ENCODE peak calls at places on chromosomes 13 and 19, in six cellular contexts. X, Y, N, D, E and O are unnamed samples.

GRCh38 chr13:89846890-89847585 is 1500.4 kb upstream of the MIR17HG start:
- DNase-seq in X (no peak), E (no peak), Y (peak), D (no peak), N (no peak), O (no peak)

GRCh38 chr19:6475321-6476108 is 6.1 kb downstream of the DENND1C start:
- DNase-seq in D (no peak), X (no peak), E (no peak), Y (no peak), N (no peak), O (no peak)

GRCh38 chr13:45870232-45870631 is 18.7 kb upstream of the SIAH3 start:
- DNase-seq in E (no peak), X (no peak), Y (no peak), N (no peak), D (no peak), O (no peak)

GRCh38 chr19:18388328-18389094 is 2.6 kb downstream of the GDF15 start:
- DNase-seq in X (peak), Y (peak), E (no peak), N (peak), D (peak), O (peak)

GRCh38 chr19:16143399-16144215 is at the start of gene HSH2D:
- DNase-seq in D (peak), Y (no peak), N (peak), X (no peak), E (no peak), O (no peak)

GRCh38 chr13:84417426-84417825 is 535.2 kb upstream of the SLITRK1 start:
- DNase-seq in D (no peak), X (no peak), N (no peak), Y (no peak), E (no peak), O (no peak)

GRCh38 chr13:52882803-52883202 is 34.4 kb upstream of the PCDH8 start:
- DNase-seq in N (no peak), Y (no peak), X (no peak), D (no peak), E (no peak), O (no peak)

GRCh38 chr13:29994911-29995601 is 144.6 kb upstream of the UBL3 start:
- DNase-seq in N (no peak), E (no peak), Y (no peak), X (peak), D (no peak), O (no peak)

GRCh38 chr19:33448159-33448516 is 73.5 kb downstream of the PEPD start:
- DNase-seq in X (no peak), N (no peak), E (no peak), Y (no peak), D (peak), O (no peak)

GRCh38 chr19:7589822-7590221 is 5.8 kb upstream of the CAMSAP3 start:
- DNase-seq in D (no peak), X (no peak), Y (no peak), N (no peak), E (no peak), O (no peak)

GRCh38 chr13:75486146-75486545 is 4.2 kb upstream of the TBC1D4 start:
- DNase-seq in Y (no peak), X (no peak), N (no peak), D (no peak), E (no peak), O (no peak)

GRCh38 chr19:19434483-19435045 is 29.1 kb downstream of the GATAD2A start:
- DNase-seq in D (no peak), N (no peak), X (no peak), Y (peak), E (no peak), O (no peak)

GRCh38 chr13:73065665-73066350 is 7.0 kb downstream of the KLF5 start:
- DNase-seq in X (no peak), N (no peak), Y (no peak), E (no peak), D (no peak), O (no peak)

GRCh38 chr19:47447470-47448359 is 24.0 kb downstream of the SLC8A2 start:
- DNase-seq in X (peak), Y (peak), N (peak), E (no peak), D (no peak), O (no peak)

GRCh38 chr13:51202477-51203046 is 19.6 kb upstream of the FAM124A start:
- DNase-seq in N (no peak), E (no peak), D (no peak), Y (no peak), X (no peak), O (no peak)

GRCh38 chr13:73610799-73611592 is 523.2 kb downstream of the KLF12 start:
- DNase-seq in E (no peak), Y (no peak), N (no peak), D (no peak), X (peak), O (no peak)

GRCh38 chr19:48975947-48976847 is 11.1 kb downstream of the FTL start:
- DNase-seq in Y (no peak), D (no peak), E (no peak), N (peak), X (peak), O (no peak)

GRCh38 chr19:52190679-52191293 is 934 bp downstream of the PPP2R1A start:
- DNase-seq in N (no peak), Y (peak), D (peak), X (peak), E (no peak), O (no peak)

GRCh38 chr19:934865-935422 is 9.1 kb downstream of the ARID3A start:
- DNase-seq in E (no peak), D (peak), N (no peak), Y (peak), X (no peak), O (peak)